ENCODE peak calls at places on chromosomes 5 and 9, in four cellular contexts. E is hippocampal formation, U is NCI-H1436, D is heart left ventricle. Z is an unnamed sample.

GRCh38 chr5:169805527-169805934 is 168.5 kb downstream of the DOCK2 start:
- DNase-seq in D (no peak), E (no peak), U (no peak), Z (no peak)

GRCh38 chr5:169511708-169512107 is 71.9 kb upstream of the SPDL1 start:
- DNase-seq in E (no peak), U (no peak), D (no peak), Z (no peak)

GRCh38 chr9:124809741-124810500 is 33.0 kb downstream of the OLFML2A start:
- DNase-seq in D (peak; percentile 60), E (no peak), U (no peak), Z (no peak)

GRCh38 chr9:129776938-129777768 is 24.3 kb upstream of the PTGES start:
- DNase-seq in D (peak; percentile 95), E (peak; percentile 2), U (no peak), Z (no peak)

GRCh38 chr5:13745508-13745907 is 199.0 kb downstream of the DNAH5 start:
- DNase-seq in D (no peak), E (no peak), U (no peak), Z (no peak)

GRCh38 chr9:137611623-137612609 is 6.4 kb downstream of the ARRDC1 start:
- DNase-seq in E (no peak), U (no peak), D (no peak), Z (no peak)

GRCh38 chr9:115276621-115277020 is 158.7 kb upstream of the TNC start:
- DNase-seq in E (no peak), U (no peak), D (no peak), Z (no peak)

GRCh38 chr5:151686673-151687378 is at the start of gene SPARC:
- DNase-seq in D (peak; percentile 82), E (peak; percentile 56), U (no peak), Z (no peak)

GRCh38 chr5:140041492-140042421 is 1.3 kb downstream of the NRG2 start:
- DNase-seq in E (peak; percentile 33), D (peak; percentile 79), U (no peak), Z (peak; percentile 62)

GRCh38 chr9:123893146-123893545 is 36.8 kb downstream of the DENND1A start:
- DNase-seq in E (no peak), U (no peak), D (no peak), Z (no peak)

GRCh38 chr5:170745481-170746061 is 38.0 kb upstream of the GABRP start:
- DNase-seq in D (peak; percentile 69), U (no peak), E (no peak), Z (no peak)

GRCh38 chr9:136533775-136534157 is 12.1 kb downstream of the NOTCH1 start:
- DNase-seq in U (no peak), D (peak; percentile 76), E (no peak), Z (no peak)

GRCh38 chr9:129078691-129079503 is 2.0 kb upstream of the DOLPP1 start:
- DNase-seq in D (peak; percentile 55), U (no peak), E (no peak), Z (no peak)

GRCh38 chr5:160970605-160971191 is 118.7 kb upstream of the ATP10B start:
- DNase-seq in E (peak; percentile 63), D (no peak), U (peak; percentile 38), Z (no peak)

GRCh38 chr5:71817891-71818290 is 98.8 kb downstream of the CARTPT start:
- DNase-seq in D (no peak), E (no peak), U (no peak), Z (no peak)

GRCh38 chr9:10050016-10050415 is 562.8 kb downstream of the PTPRD start:
- DNase-seq in D (no peak), U (no peak), E (no peak), Z (no peak)

GRCh38 chr5:128464596-128464995 is 73.4 kb downstream of the FBN2 start:
- DNase-seq in U (no peak), D (no peak), E (no peak), Z (no peak)

GRCh38 chr9:107707915-107708441 is 218.4 kb upstream of the KLF4 start:
- DNase-seq in D (no peak), U (no peak), E (no peak), Z (no peak)

GRCh38 chr5:121503111-121503840 is 348.4 kb upstream of the FTMT start:
- DNase-seq in U (no peak), E (no peak), D (no peak), Z (no peak)

GRCh38 chr9:97873877-97874276 is 20.9 kb downstream of the FOXE1 start:
- DNase-seq in U (no peak), D (no peak), E (no peak), Z (no peak)

GRCh38 chr5:26813235-26813634 is 225.2 kb downstream of the CDH9 start:
- DNase-seq in E (no peak), U (no peak), D (no peak), Z (no peak)

GRCh38 chr5:132423443-132423898 is 54.0 kb downstream of the SLC22A5 start:
- DNase-seq in U (no peak), D (no peak), E (no peak), Z (no peak)

GRCh38 chr5:37900692-37901091 is 60.9 kb upstream of the GDNF start:
- DNase-seq in U (no peak), E (no peak), D (peak; percentile 84), Z (peak; percentile 13)

GRCh38 chr5:60806591-60807243 is 37.4 kb downstream of the ELOVL7 start:
- DNase-seq in E (no peak), U (no peak), D (no peak), Z (no peak)

GRCh38 chr9:28779240-28779639 is 1206.0 kb upstream of the C9orf72 start:
- DNase-seq in D (no peak), E (no peak), U (no peak), Z (no peak)

GRCh38 chr5:178839319-178839704 is 20.4 kb upstream of the ZNF354B start:
- DNase-seq in D (no peak), E (no peak), U (peak; percentile 5), Z (no peak)

GRCh38 chr9:3931996-3932906 is 367.6 kb downstream of the GLIS3 start:
- DNase-seq in D (no peak), E (no peak), U (no peak), Z (no peak)

GRCh38 chr9:112789493-112789892 is 38.9 kb downstream of the SNX30 start:
- DNase-seq in U (no peak), D (no peak), E (no peak), Z (no peak)

GRCh38 chr9:19409406-19410194 is 791 bp downstream of the ACER2 start:
- DNase-seq in D (peak; percentile 67), U (peak; percentile 45), E (no peak), Z (peak; percentile 22)

GRCh38 chr9:106403081-106403480 is 459.9 kb upstream of the ZNF462 start:
- DNase-seq in E (no peak), D (no peak), U (no peak), Z (no peak)

GRCh38 chr5:74542477-74542876 is 98.1 kb downstream of the ENC1 start:
- DNase-seq in D (no peak), E (no peak), U (no peak), Z (no peak)

GRCh38 chr5:100249870-100250269 is 285.3 kb upstream of the FAM174A start:
- DNase-seq in U (no peak), E (no peak), D (no peak), Z (no peak)

GRCh38 chr5:43563321-43563720 is 6.4 kb upstream of the PAIP1 start:
- DNase-seq in U (no peak), D (no peak), E (no peak), Z (no peak)

GRCh38 chr5:115360036-115360685 is 63.7 kb upstream of the CCDC112 start:
- DNase-seq in U (no peak), E (no peak), D (no peak), Z (no peak)

GRCh38 chr5:159290741-159291140 is 27.7 kb downstream of the UBLCP1 start:
- DNase-seq in U (no peak), D (no peak), E (no peak), Z (no peak)

GRCh38 chr5:168899673-168900072 is 320.5 kb upstream of the PANK3 start:
- DNase-seq in U (no peak), E (no peak), D (no peak), Z (no peak)

GRCh38 chr5:39759696-39760095 is 334.9 kb upstream of the DAB2 start:
- DNase-seq in D (no peak), U (no peak), E (no peak), Z (no peak)

GRCh38 chr9:101536351-101536750 is 2.7 kb downstream of the RNF20 start:
- DNase-seq in U (no peak), E (no peak), D (no peak), Z (no peak)